ENCODE peak calls at places on chromosomes 4 and X, in eight cellular contexts. E is ovary, V is GM03348, Q is lower leg skin, H is uterus, N is LoVo, M is right atrium auricular region, G is Daoy. L is an unnamed sample.

GRCh38 chr4:184168406-184169019 is 49.2 kb downstream of the ENPP6 start:
- DNase-seq in E (peak; percentile 92), V (peak; percentile 93), Q (peak; percentile 93), H (peak; percentile 61), N (peak; percentile 64), M (peak; percentile 68), G (peak; percentile 62), L (peak; percentile 87)

GRCh38 chrX:16882702-16883486 is 12.7 kb upstream of the RBBP7 start:
- DNase-seq in E (peak; percentile 73), V (peak; percentile 52), Q (peak; percentile 92), H (peak; percentile 68), N (peak; percentile 63), M (peak; percentile 61), G (peak; percentile 66), L (peak; percentile 48)

GRCh38 chrX:55356609-55357008 is 91.9 kb upstream of the PAGE3 start:
- DNase-seq in E (no peak), V (no peak), Q (no peak), H (no peak), N (no peak), M (no peak), G (no peak), L (no peak)

GRCh38 chrX:19852014-19853005 is 35.1 kb downstream of the SH3KBP1 start:
- DNase-seq in E (no peak), V (peak; percentile 44), Q (peak; percentile 34), H (no peak), N (no peak), M (no peak), G (peak; percentile 30), L (no peak)

GRCh38 chr4:40194602-40195161 is 2.1 kb upstream of the RHOH start:
- DNase-seq in E (no peak), V (no peak), Q (no peak), H (no peak), N (no peak), M (no peak), G (peak; percentile 15), L (no peak)

GRCh38 chr4:124953059-124953850 is 240.7 kb upstream of the ANKRD50 start:
- DNase-seq in E (no peak), V (peak; percentile 59), Q (no peak), H (no peak), N (no peak), M (no peak), G (no peak), L (no peak)

GRCh38 chrX:150038356-150038755 is 100.1 kb upstream of the EOLA2 start:
- DNase-seq in E (no peak), V (no peak), Q (no peak), H (no peak), N (no peak), M (no peak), G (peak; percentile 6), L (no peak)

GRCh38 chrX:20547649-20548051 is 280.9 kb upstream of the RPS6KA3 start:
- DNase-seq in E (no peak), V (peak; percentile 16), Q (no peak), H (no peak), N (peak; percentile 11), M (no peak), G (peak; percentile 38), L (no peak)

GRCh38 chr4:102500371-102501175 is 586 bp upstream of the NFKB1 start:
- DNase-seq in E (peak; percentile 73), V (peak; percentile 38), Q (peak; percentile 92), H (peak; percentile 52), N (peak; percentile 41), M (peak; percentile 66), G (peak; percentile 58), L (peak; percentile 67)

GRCh38 chrX:21479695-21480280 is 105.6 kb downstream of the CNKSR2 start:
- DNase-seq in E (no peak), V (peak; percentile 48), Q (no peak), H (no peak), N (peak; percentile 4), M (no peak), G (peak; percentile 22), L (no peak)

GRCh38 chr4:158236304-158237030 is 26.2 kb downstream of the TMEM144 start:
- DNase-seq in E (no peak), V (no peak), Q (no peak), H (no peak), N (no peak), M (no peak), G (no peak), L (no peak)

GRCh38 chrX:99798951-99799350 is 611.1 kb downstream of the PCDH19 start:
- DNase-seq in E (no peak), V (no peak), Q (no peak), H (no peak), N (no peak), M (no peak), G (no peak), L (no peak)

GRCh38 chr4:40515398-40516293 is 114.0 kb downstream of the RBM47 start:
- DNase-seq in E (no peak), V (peak; percentile 16), Q (no peak), H (no peak), N (peak; percentile 86), M (peak; percentile 73), G (peak; percentile 57), L (no peak)